ENCODE peak calls at places on chromosomes 7 and 10, in ten cellular contexts. One of them, this sample, is unnamed. For H3K4me1 and H3K27me3, the result is how much of the 10 kb centered on the place peaks cover.

GRCh38 chr10:124637091-124637700 is 107.0 kb downstream of the FAM53B start:
- DNase-seq in cardiac muscle cell: no peak
- DNase-seq in fibroblast of lung: no peak
- DNase-seq in GM23338: no peak
- DNase-seq in sigmoid colon: no peak
- DNase-seq in tibial nerve: no peak
- DNase-seq in heart right ventricle: no peak
- DNase-seq in transverse colon: no peak
- DNase-seq in CD8-positive, alpha-beta memory T cell: no peak
- DNase-seq in ovary: no peak
- DNase-seq in this sample: no peak

GRCh38 chr10:76459016-76459415 is 1027.6 kb downstream of the LRMDA start:
- DNase-seq in cardiac muscle cell: peak
- DNase-seq in fibroblast of lung: peak
- DNase-seq in GM23338: no peak
- DNase-seq in sigmoid colon: peak
- DNase-seq in tibial nerve: no peak
- DNase-seq in heart right ventricle: peak
- DNase-seq in transverse colon: peak
- DNase-seq in CD8-positive, alpha-beta memory T cell: no peak
- DNase-seq in ovary: no peak
- DNase-seq in this sample: no peak

GRCh38 chr10:48547061-48547895 is 57.6 kb downstream of the ARHGAP22 start:
- DNase-seq in cardiac muscle cell: no peak
- DNase-seq in fibroblast of lung: no peak
- DNase-seq in GM23338: no peak
- DNase-seq in sigmoid colon: no peak
- DNase-seq in tibial nerve: no peak
- DNase-seq in heart right ventricle: no peak
- DNase-seq in transverse colon: no peak
- DNase-seq in CD8-positive, alpha-beta memory T cell: no peak
- DNase-seq in ovary: no peak
- DNase-seq in this sample: no peak

GRCh38 chr7:102125127-102125561 is 161.5 kb upstream of the SH2B2 start:
- DNase-seq in cardiac muscle cell: peak
- DNase-seq in fibroblast of lung: peak
- DNase-seq in GM23338: peak
- DNase-seq in sigmoid colon: peak
- DNase-seq in tibial nerve: peak
- DNase-seq in heart right ventricle: peak
- DNase-seq in transverse colon: peak
- DNase-seq in CD8-positive, alpha-beta memory T cell: no peak
- DNase-seq in ovary: peak
- DNase-seq in this sample: peak

GRCh38 chr7:32762894-32763293 is 128.7 kb downstream of the KBTBD2 start:
- DNase-seq in cardiac muscle cell: no peak
- DNase-seq in fibroblast of lung: no peak
- DNase-seq in GM23338: peak
- DNase-seq in sigmoid colon: no peak
- DNase-seq in tibial nerve: no peak
- DNase-seq in heart right ventricle: no peak
- DNase-seq in transverse colon: no peak
- DNase-seq in CD8-positive, alpha-beta memory T cell: no peak
- DNase-seq in ovary: no peak
- DNase-seq in this sample: no peak

GRCh38 chr7:33805630-33806233 is 99.6 kb upstream of the BMPER start:
- DNase-seq in cardiac muscle cell: no peak
- DNase-seq in fibroblast of lung: peak
- DNase-seq in GM23338: no peak
- DNase-seq in sigmoid colon: no peak
- DNase-seq in tibial nerve: peak
- DNase-seq in heart right ventricle: peak
- DNase-seq in transverse colon: no peak
- DNase-seq in CD8-positive, alpha-beta memory T cell: no peak
- DNase-seq in ovary: no peak
- DNase-seq in this sample: no peak

GRCh38 chr10:36634916-36635315 is 490.5 kb upstream of the ANKRD30A start:
- DNase-seq in cardiac muscle cell: no peak
- DNase-seq in fibroblast of lung: peak
- DNase-seq in GM23338: no peak
- DNase-seq in sigmoid colon: no peak
- DNase-seq in tibial nerve: no peak
- DNase-seq in heart right ventricle: no peak
- DNase-seq in transverse colon: no peak
- DNase-seq in CD8-positive, alpha-beta memory T cell: no peak
- DNase-seq in ovary: no peak
- DNase-seq in this sample: no peak

GRCh38 chr7:50544992-50545391 is 20.2 kb downstream of the DDC start:
- DNase-seq in cardiac muscle cell: no peak
- DNase-seq in fibroblast of lung: no peak
- DNase-seq in GM23338: no peak
- DNase-seq in sigmoid colon: no peak
- DNase-seq in tibial nerve: no peak
- DNase-seq in heart right ventricle: no peak
- DNase-seq in transverse colon: no peak
- DNase-seq in CD8-positive, alpha-beta memory T cell: no peak
- DNase-seq in ovary: no peak
- DNase-seq in this sample: no peak

GRCh38 chr10:99656199-99657064 is 2.9 kb upstream of the ENTPD7 start:
- DNase-seq in cardiac muscle cell: no peak
- DNase-seq in fibroblast of lung: no peak
- DNase-seq in GM23338: no peak
- DNase-seq in sigmoid colon: no peak
- DNase-seq in tibial nerve: no peak
- DNase-seq in heart right ventricle: no peak
- DNase-seq in transverse colon: no peak
- DNase-seq in CD8-positive, alpha-beta memory T cell: no peak
- DNase-seq in ovary: no peak
- DNase-seq in this sample: no peak

GRCh38 chr7:151392426-151392825 is 17.4 kb downstream of the WDR86 start:
- DNase-seq in cardiac muscle cell: no peak
- DNase-seq in fibroblast of lung: no peak
- DNase-seq in GM23338: no peak
- DNase-seq in sigmoid colon: peak
- DNase-seq in tibial nerve: no peak
- DNase-seq in heart right ventricle: no peak
- DNase-seq in transverse colon: no peak
- DNase-seq in CD8-positive, alpha-beta memory T cell: no peak
- DNase-seq in ovary: no peak
- DNase-seq in this sample: no peak

GRCh38 chr7:112131016-112131415 is 75.2 kb downstream of the DOCK4 start:
- DNase-seq in cardiac muscle cell: peak
- DNase-seq in fibroblast of lung: no peak
- DNase-seq in GM23338: no peak
- DNase-seq in sigmoid colon: no peak
- DNase-seq in tibial nerve: no peak
- DNase-seq in heart right ventricle: no peak
- DNase-seq in transverse colon: no peak
- DNase-seq in CD8-positive, alpha-beta memory T cell: no peak
- DNase-seq in ovary: no peak
- DNase-seq in this sample: no peak

GRCh38 chr7:132191418-132191817 is 384.9 kb downstream of the PLXNA4 start:
- DNase-seq in cardiac muscle cell: no peak
- DNase-seq in fibroblast of lung: peak
- DNase-seq in GM23338: no peak
- DNase-seq in sigmoid colon: no peak
- DNase-seq in tibial nerve: no peak
- DNase-seq in heart right ventricle: peak
- DNase-seq in transverse colon: no peak
- DNase-seq in CD8-positive, alpha-beta memory T cell: no peak
- DNase-seq in ovary: no peak
- DNase-seq in this sample: no peak

GRCh38 chr10:11705687-11706086 is 36.5 kb upstream of the ECHDC3 start:
- DNase-seq in cardiac muscle cell: no peak
- DNase-seq in fibroblast of lung: no peak
- DNase-seq in GM23338: no peak
- DNase-seq in sigmoid colon: no peak
- DNase-seq in tibial nerve: no peak
- DNase-seq in heart right ventricle: no peak
- DNase-seq in transverse colon: no peak
- DNase-seq in CD8-positive, alpha-beta memory T cell: no peak
- DNase-seq in ovary: no peak
- DNase-seq in this sample: no peak

GRCh38 chr10:120794390-120794789 is 56.8 kb upstream of the WDR11 start:
- DNase-seq in cardiac muscle cell: no peak
- DNase-seq in fibroblast of lung: no peak
- DNase-seq in GM23338: no peak
- DNase-seq in sigmoid colon: no peak
- DNase-seq in tibial nerve: no peak
- DNase-seq in heart right ventricle: no peak
- DNase-seq in transverse colon: no peak
- DNase-seq in CD8-positive, alpha-beta memory T cell: no peak
- DNase-seq in ovary: no peak
- DNase-seq in this sample: no peak

GRCh38 chr7:155169498-155170065 is 99.5 kb downstream of the HTR5A start:
- DNase-seq in cardiac muscle cell: no peak
- DNase-seq in fibroblast of lung: no peak
- DNase-seq in GM23338: no peak
- DNase-seq in sigmoid colon: no peak
- DNase-seq in tibial nerve: no peak
- DNase-seq in heart right ventricle: no peak
- DNase-seq in transverse colon: no peak
- DNase-seq in CD8-positive, alpha-beta memory T cell: no peak
- DNase-seq in ovary: no peak
- DNase-seq in this sample: no peak

GRCh38 chr7:128350708-128351295 is 7.1 kb upstream of the RBM28 start:
- DNase-seq in cardiac muscle cell: no peak
- DNase-seq in fibroblast of lung: no peak
- DNase-seq in GM23338: no peak
- DNase-seq in sigmoid colon: no peak
- DNase-seq in tibial nerve: no peak
- DNase-seq in heart right ventricle: no peak
- DNase-seq in transverse colon: no peak
- DNase-seq in CD8-positive, alpha-beta memory T cell: no peak
- DNase-seq in ovary: no peak
- DNase-seq in this sample: no peak

GRCh38 chr10:30437039-30437781 is 3.2 kb downstream of the MAP3K8 start:
- DNase-seq in cardiac muscle cell: no peak
- DNase-seq in fibroblast of lung: peak
- DNase-seq in GM23338: no peak
- DNase-seq in sigmoid colon: no peak
- DNase-seq in tibial nerve: no peak
- DNase-seq in heart right ventricle: no peak
- DNase-seq in transverse colon: no peak
- DNase-seq in CD8-positive, alpha-beta memory T cell: peak
- DNase-seq in ovary: no peak
- DNase-seq in this sample: no peak

GRCh38 chr7:19621740-19622139 is 87.1 kb downstream of the POLR1F start:
- DNase-seq in cardiac muscle cell: no peak
- DNase-seq in fibroblast of lung: no peak
- DNase-seq in GM23338: no peak
- DNase-seq in sigmoid colon: no peak
- DNase-seq in tibial nerve: no peak
- DNase-seq in heart right ventricle: no peak
- DNase-seq in transverse colon: no peak
- DNase-seq in CD8-positive, alpha-beta memory T cell: no peak
- DNase-seq in ovary: no peak
- DNase-seq in this sample: no peak
- H3K4me1 ChIP-seq in cardiac muscle cell: under half
- H3K4me1 ChIP-seq in fibroblast of lung: under half
- H3K4me1 ChIP-seq in GM23338: under half
- H3K4me1 ChIP-seq in sigmoid colon: under half
- H3K4me1 ChIP-seq in tibial nerve: under half
- H3K4me1 ChIP-seq in heart right ventricle: under half
- H3K4me1 ChIP-seq in transverse colon: under half
- H3K4me1 ChIP-seq in CD8-positive, alpha-beta memory T cell: under half
- H3K4me1 ChIP-seq in ovary: under half
- H3K4me1 ChIP-seq in this sample: under half

DNA sequence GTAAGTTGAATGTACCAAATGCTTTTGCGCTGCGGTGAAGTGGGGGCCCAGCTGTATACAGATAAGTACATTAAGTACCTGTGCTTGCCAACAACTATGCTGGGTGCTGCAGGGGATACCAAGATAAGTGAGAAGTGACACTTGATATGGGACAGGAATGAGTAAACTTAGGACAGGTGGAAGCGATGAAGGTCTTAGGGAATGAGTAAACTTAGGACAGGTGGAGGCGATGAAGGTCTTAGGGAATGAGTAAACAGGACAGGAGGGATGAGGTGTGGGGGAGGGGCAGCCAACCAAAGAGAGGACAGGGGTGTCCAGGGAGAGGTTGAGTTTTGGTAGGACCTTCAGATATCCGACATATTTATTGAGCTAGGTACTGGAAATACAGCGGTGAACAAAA is 1.4 kb downstream of the MDH2 start:
- DNase-seq in cardiac muscle cell: no peak
- DNase-seq in fibroblast of lung: no peak
- DNase-seq in GM23338: peak
- DNase-seq in sigmoid colon: no peak
- DNase-seq in tibial nerve: no peak
- DNase-seq in heart right ventricle: no peak
- DNase-seq in transverse colon: no peak
- DNase-seq in CD8-positive, alpha-beta memory T cell: no peak
- DNase-seq in ovary: no peak
- DNase-seq in this sample: no peak
- H3K4me3 ChIP-seq in cardiac muscle cell: peak
- H3K4me3 ChIP-seq in fibroblast of lung: peak
- H3K4me3 ChIP-seq in GM23338: peak
- H3K4me3 ChIP-seq in sigmoid colon: no peak
- H3K4me3 ChIP-seq in tibial nerve: peak
- H3K4me3 ChIP-seq in heart right ventricle: peak
- H3K4me3 ChIP-seq in transverse colon: no peak
- H3K4me3 ChIP-seq in CD8-positive, alpha-beta memory T cell: peak
- H3K4me3 ChIP-seq in ovary: no peak
- H3K4me3 ChIP-seq in this sample: no peak

GRCh38 chr10:103853428-103854264 is 1.7 kb downstream of the SH3PXD2A start:
- DNase-seq in cardiac muscle cell: no peak
- DNase-seq in fibroblast of lung: no peak
- DNase-seq in GM23338: no peak
- DNase-seq in sigmoid colon: peak
- DNase-seq in tibial nerve: no peak
- DNase-seq in heart right ventricle: no peak
- DNase-seq in transverse colon: peak
- DNase-seq in CD8-positive, alpha-beta memory T cell: no peak
- DNase-seq in ovary: no peak
- DNase-seq in this sample: no peak
- H3K27me3 ChIP-seq in cardiac muscle cell: under half
- H3K27me3 ChIP-seq in fibroblast of lung: under half
- H3K27me3 ChIP-seq in GM23338: under half
- H3K27me3 ChIP-seq in sigmoid colon: under half
- H3K27me3 ChIP-seq in tibial nerve: under half
- H3K27me3 ChIP-seq in heart right ventricle: under half
- H3K27me3 ChIP-seq in transverse colon: under half
- H3K27me3 ChIP-seq in CD8-positive, alpha-beta memory T cell: under half
- H3K27me3 ChIP-seq in ovary: under half
- H3K27me3 ChIP-seq in this sample: under half

GRCh38 chr10:71770255-71770654 is 3.1 kb downstream of the VSIR start:
- DNase-seq in cardiac muscle cell: no peak
- DNase-seq in fibroblast of lung: no peak
- DNase-seq in GM23338: no peak
- DNase-seq in sigmoid colon: no peak
- DNase-seq in tibial nerve: no peak
- DNase-seq in heart right ventricle: no peak
- DNase-seq in transverse colon: no peak
- DNase-seq in CD8-positive, alpha-beta memory T cell: no peak
- DNase-seq in ovary: no peak
- DNase-seq in this sample: no peak
- H3K4me1 ChIP-seq in cardiac muscle cell: under half
- H3K4me1 ChIP-seq in fibroblast of lung: half or more
- H3K4me1 ChIP-seq in GM23338: under half
- H3K4me1 ChIP-seq in sigmoid colon: half or more
- H3K4me1 ChIP-seq in tibial nerve: half or more
- H3K4me1 ChIP-seq in heart right ventricle: half or more
- H3K4me1 ChIP-seq in transverse colon: half or more
- H3K4me1 ChIP-seq in CD8-positive, alpha-beta memory T cell: half or more
- H3K4me1 ChIP-seq in ovary: under half
- H3K4me1 ChIP-seq in this sample: under half

This sample was measured in right atrium auricular region.